ENCODE peak calls at places on chromosomes 3 and 15, in seven cellular contexts. M is adrenal gland, J is glutamatergic neuron, I is left lung, T is IMR-90, L is GM20000, S is testis. O is an unnamed sample.

GRCh38 chr3:26484140-26484539 is 138.4 kb upstream of the LRRC3B start:
- DNase-seq in I (no peak), S (no peak), T (no peak), M (no peak), L (no peak), J (peak), O (no peak)

GRCh38 chr3:197430961-197431910 is 124.5 kb downstream of the BDH1 start:
- DNase-seq in L (no peak), J (no peak), I (no peak), M (no peak), T (peak), S (no peak), O (no peak)

GRCh38 chr3:79598594-79598993 is 169.2 kb downstream of the ROBO1 start:
- DNase-seq in J (no peak), L (no peak), I (no peak), S (no peak), M (no peak), T (no peak), O (no peak)

GRCh38 chr3:148794357-148794756 is 33.3 kb upstream of the CPB1 start:
- DNase-seq in L (no peak), S (no peak), M (no peak), T (no peak), J (no peak), I (no peak), O (no peak)

GRCh38 chr3:47588053-47588452 is 9.4 kb upstream of the CSPG5 start:
- DNase-seq in J (no peak), T (no peak), I (no peak), M (no peak), S (no peak), L (no peak), O (no peak)

GRCh38 chr3:4828279-4829030 is 150.8 kb upstream of the BHLHE40 start:
- DNase-seq in M (no peak), J (no peak), T (peak), L (peak), I (peak), S (peak), O (no peak)

GRCh38 chr3:123244128-123244527 is 42.4 kb downstream of the SEC22A start:
- DNase-seq in S (no peak), J (no peak), I (no peak), T (no peak), L (no peak), M (no peak), O (no peak)

GRCh38 chr3:43389388-43390254 is 103.3 kb downstream of the SNRK start:
- DNase-seq in J (no peak), I (peak), S (no peak), T (peak), L (no peak), M (no peak), O (no peak)

GRCh38 chr3:188881954-188882641 is 289.7 kb upstream of the TPRG1 start:
- DNase-seq in T (peak), S (no peak), L (no peak), M (no peak), I (no peak), J (no peak), O (no peak)

GRCh38 chr15:69792823-69793222 is 304.9 kb downstream of the TLE3 start:
- DNase-seq in S (no peak), J (no peak), L (no peak), T (no peak), I (no peak), M (no peak), O (no peak)

GRCh38 chr3:122533931-122534334 is 19.2 kb upstream of the KPNA1 start:
- DNase-seq in I (no peak), T (peak), M (peak), S (no peak), L (peak), J (no peak), O (peak)

GRCh38 chr3:36373084-36373483 is 7.2 kb upstream of the STAC start:
- DNase-seq in I (no peak), S (no peak), J (no peak), T (peak), L (no peak), M (peak), O (no peak)

GRCh38 chr15:94110476-94111130 is 120.8 kb upstream of the MCTP2 start:
- DNase-seq in I (no peak), J (no peak), L (no peak), M (no peak), S (no peak), T (no peak), O (no peak)

GRCh38 chr15:42228036-42228435 is 19.9 kb upstream of the VPS39 start:
- DNase-seq in L (no peak), M (no peak), J (no peak), I (no peak), S (no peak), T (no peak), O (no peak)

GRCh38 chr15:50676799-50677483 is 9.7 kb downstream of the TRPM7 start:
- DNase-seq in L (no peak), T (peak), M (no peak), J (no peak), S (no peak), I (no peak), O (no peak)

GRCh38 chr3:114510201-114510600 is 216.4 kb downstream of the TIGIT start:
- DNase-seq in S (no peak), J (no peak), I (no peak), L (no peak), M (no peak), T (no peak), O (no peak)

GRCh38 chr3:157353657-157354056 is 83.0 kb upstream of the PTX3 start:
- DNase-seq in T (no peak), M (no peak), J (no peak), L (no peak), I (no peak), S (no peak), O (no peak)

GRCh38 chr3:133444071-133444774 is 44.4 kb downstream of the BFSP2 start:
- DNase-seq in L (no peak), J (no peak), S (no peak), T (peak), M (no peak), I (no peak), O (no peak)

GRCh38 chr3:36892457-36893136 is 52.3 kb downstream of the TRANK1 start:
- DNase-seq in T (no peak), M (no peak), L (no peak), S (no peak), I (no peak), J (no peak), O (no peak)

GRCh38 chr15:37585966-37586656 is 348.3 kb upstream of the TMCO5A start:
- DNase-seq in S (no peak), L (no peak), M (no peak), T (peak), I (no peak), J (no peak), O (no peak)

GRCh38 chr3:33277193-33277882 is at the start of gene FBXL2:
- DNase-seq in S (peak), J (peak), L (peak), M (peak), T (peak), I (peak), O (peak)

GRCh38 chr15:66845266-66845785 is 143.3 kb downstream of the SMAD6 start:
- DNase-seq in M (no peak), I (no peak), T (no peak), J (no peak), S (no peak), L (no peak), O (no peak)

GRCh38 chr3:66723231-66723630 is 222.4 kb upstream of the LRIG1 start:
- DNase-seq in I (no peak), L (no peak), T (peak), M (no peak), S (no peak), J (no peak), O (no peak)

GRCh38 chr3:169522595-169523529 is 140.7 kb downstream of the MECOM start:
- DNase-seq in I (no peak), L (no peak), S (no peak), J (no peak), M (no peak), T (no peak), O (no peak)

GRCh38 chr3:183388213-183388612 is 40.2 kb downstream of the MCF2L2 start:
- DNase-seq in S (no peak), L (no peak), J (no peak), M (no peak), I (no peak), T (no peak), O (no peak)

GRCh38 chr3:194484614-194485013 is 2.2 kb downstream of the ATP13A3 start:
- DNase-seq in L (no peak), S (no peak), I (no peak), J (no peak), T (no peak), M (no peak), O (no peak)

GRCh38 chr3:129612350-129613204 is 6.1 kb upstream of the PLXND1 start:
- DNase-seq in I (no peak), J (peak), L (no peak), M (no peak), S (no peak), T (peak), O (no peak)

GRCh38 chr15:89178307-89178977 is 42.9 kb downstream of the RLBP1 start:
- DNase-seq in T (no peak), L (no peak), S (no peak), I (no peak), M (no peak), J (no peak), O (no peak)

GRCh38 chr15:51155906-51156305 is 61.2 kb upstream of the TNFAIP8L3 start:
- DNase-seq in L (no peak), T (no peak), J (no peak), I (no peak), S (no peak), M (no peak), O (no peak)

GRCh38 chr15:66746231-66746605 is 44.2 kb downstream of the SMAD6 start:
- DNase-seq in M (no peak), I (peak), S (no peak), J (no peak), T (no peak), L (no peak), O (no peak)

GRCh38 chr3:42349765-42350594 is 60.4 kb downstream of the LYZL4 start:
- DNase-seq in J (no peak), T (no peak), I (no peak), L (no peak), S (no peak), M (no peak), O (no peak)

GRCh38 chr3:160754371-160754854 is 1.6 kb upstream of the PPM1L start:
- DNase-seq in L (peak), J (peak), S (peak), I (peak), T (peak), M (peak), O (peak)

GRCh38 chr3:69033470-69033869 is 18.7 kb downstream of the TMF1 start:
- DNase-seq in T (peak), S (no peak), J (no peak), M (no peak), I (no peak), L (no peak), O (no peak)

GRCh38 chr3:151318313-151318712 is 1.7 kb upstream of the GPR87 start:
- DNase-seq in I (no peak), L (no peak), T (peak), M (no peak), J (no peak), S (no peak), O (no peak)

GRCh38 chr3:174438501-174439156 is 420.5 kb upstream of the NAALADL2 start:
- DNase-seq in M (no peak), S (no peak), I (no peak), L (no peak), J (no peak), T (no peak), O (no peak)

GRCh38 chr3:64717411-64717810 is 29.6 kb upstream of the ADAMTS9 start:
- DNase-seq in L (no peak), I (no peak), S (no peak), J (no peak), M (no peak), T (no peak), O (no peak)

GRCh38 chr3:146968204-146968651 is 363.1 kb upstream of the PLSCR5 start:
- DNase-seq in T (peak), L (no peak), J (no peak), M (no peak), S (no peak), I (no peak), O (no peak)

GRCh38 chr15:85120351-85121113 is 138.9 kb downstream of the PDE8A start:
- DNase-seq in T (no peak), I (no peak), L (no peak), J (no peak), S (no peak), M (no peak), O (no peak)

GRCh38 chr15:85649372-85649771 is 145.4 kb downstream of the KLHL25 start:
- DNase-seq in J (no peak), S (no peak), L (peak), T (peak), I (no peak), M (no peak), O (no peak)

GRCh38 chr3:142366434-142366833 is 81.4 kb downstream of the XRN1 start:
- DNase-seq in I (no peak), M (no peak), L (no peak), S (no peak), J (no peak), T (no peak), O (no peak)
- TF ChIP-seq CTCF in I (no peak), M (no peak), L (no peak), S (no peak), J (peak), T (no peak), O (no peak)

GRCh38 chr15:34358367-34358766 is 8.6 kb downstream of the LPCAT4 start:
- DNase-seq in M (no peak), J (no peak), I (no peak), S (no peak), T (no peak), L (no peak), O (no peak)
- TF ChIP-seq CTCF in M (no peak), J (no peak), I (no peak), S (no peak), T (peak), L (no peak), O (no peak)

DNA sequence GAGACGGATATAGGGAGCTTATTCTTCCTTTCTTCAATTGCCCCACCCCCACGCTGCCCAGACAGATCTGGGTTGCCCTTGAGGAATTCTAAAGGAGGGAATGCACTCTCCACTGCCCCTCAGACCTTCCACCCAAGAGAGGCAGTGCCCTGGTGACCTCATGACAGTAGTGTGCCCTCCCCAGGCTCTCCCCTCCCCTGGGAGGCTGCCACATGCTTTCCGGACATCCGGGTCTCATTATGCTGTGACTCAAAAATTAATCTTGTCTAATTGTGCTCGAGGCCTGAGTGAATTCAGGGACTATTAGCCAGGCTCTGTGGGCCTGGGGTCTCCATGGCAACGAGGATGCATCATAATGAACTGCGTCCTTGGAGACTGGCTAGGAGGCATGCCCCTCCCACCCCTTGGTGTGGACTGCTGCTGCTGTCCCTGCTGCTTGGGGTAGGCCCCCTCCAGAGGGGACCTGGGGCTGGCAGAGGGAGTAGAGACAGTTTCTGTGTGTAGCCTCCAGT is 20.8 kb downstream of the CORO2B start:
- DNase-seq in I (no peak), T (peak), J (peak), S (peak), M (peak), L (no peak), O (no peak)
- TF ChIP-seq CTCF in I (no peak), T (no peak), J (no peak), S (no peak), M (no peak), L (no peak), O (no peak)

GRCh38 chr3:46496745-46497555 is 826 bp upstream of the RTP3 start:
- DNase-seq in S (no peak), J (peak), M (no peak), T (peak), I (no peak), L (peak), O (no peak)
- TF ChIP-seq CTCF in S (no peak), J (peak), M (no peak), T (peak), I (no peak), L (peak), O (no peak)

DNA sequence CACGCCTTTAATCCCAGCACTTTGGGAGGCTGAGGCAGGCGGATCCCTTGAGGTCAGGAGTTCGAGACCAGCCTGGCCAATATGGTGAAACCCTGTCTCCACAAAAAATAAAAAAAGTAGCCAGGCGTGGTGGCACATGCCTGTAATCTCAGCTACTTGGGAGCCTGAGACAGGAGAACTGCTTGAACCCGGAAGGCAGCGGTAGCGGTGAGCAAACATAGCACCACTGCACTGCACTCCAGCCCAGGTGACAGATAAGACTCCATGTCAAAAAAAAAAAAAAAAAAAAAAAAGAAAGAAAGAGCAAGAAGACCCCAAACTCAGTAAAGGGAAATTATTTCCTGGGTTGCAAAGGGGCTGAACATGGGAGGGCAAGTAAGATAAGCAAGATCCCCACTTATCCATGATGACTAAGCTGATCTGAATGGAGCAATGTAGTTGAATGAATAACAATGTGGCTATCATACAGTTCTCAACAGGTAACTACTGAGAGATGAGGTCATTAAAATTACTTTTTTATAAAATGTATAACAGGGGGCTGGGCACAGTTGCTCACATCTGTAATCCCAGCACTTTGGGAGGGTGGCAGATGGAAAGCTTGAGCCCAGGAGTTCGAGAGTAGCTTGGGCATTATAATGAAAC is 46.0 kb downstream of the RBM15B start:
- DNase-seq in T (no peak), I (no peak), M (no peak), S (no peak), L (no peak), J (no peak), O (no peak)
- TF ChIP-seq CTCF in T (no peak), I (no peak), M (no peak), S (no peak), L (no peak), J (no peak), O (no peak)

GRCh38 chr15:52728899-52729298 is 49.7 kb upstream of the ATOSA start:
- DNase-seq in J (no peak), M (no peak), T (peak), I (no peak), L (no peak), S (no peak), O (no peak)

GRCh38 chr15:52730163-52730562 is 51.0 kb upstream of the ATOSA start:
- DNase-seq in M (no peak), I (no peak), L (no peak), S (no peak), J (no peak), T (peak), O (no peak)

GRCh38 chr15:52731732-52732470 is 52.7 kb upstream of the ATOSA start:
- DNase-seq in T (no peak), M (no peak), J (no peak), S (no peak), L (no peak), I (no peak), O (no peak)

GRCh38 chr15:52731004-52731403 is 51.8 kb upstream of the ATOSA start:
- DNase-seq in L (no peak), J (no peak), S (no peak), I (no peak), T (no peak), M (no peak), O (no peak)

GRCh38 chr15:52730594-52730993 is 51.4 kb upstream of the ATOSA start:
- DNase-seq in T (no peak), S (no peak), J (no peak), L (no peak), I (no peak), M (no peak), O (no peak)
- TF ChIP-seq CTCF in T (no peak), S (no peak), J (no peak), L (no peak), I (no peak), M (no peak), O (no peak)

GRCh38 chr3:73192036-73192738 is 130.7 kb downstream of the EBLN2 start:
- DNase-seq in I (no peak), T (no peak), M (no peak), S (no peak), J (peak), L (no peak), O (no peak)
- TF ChIP-seq CTCF in I (no peak), T (peak), M (no peak), S (no peak), J (peak), L (no peak), O (no peak)

DNA sequence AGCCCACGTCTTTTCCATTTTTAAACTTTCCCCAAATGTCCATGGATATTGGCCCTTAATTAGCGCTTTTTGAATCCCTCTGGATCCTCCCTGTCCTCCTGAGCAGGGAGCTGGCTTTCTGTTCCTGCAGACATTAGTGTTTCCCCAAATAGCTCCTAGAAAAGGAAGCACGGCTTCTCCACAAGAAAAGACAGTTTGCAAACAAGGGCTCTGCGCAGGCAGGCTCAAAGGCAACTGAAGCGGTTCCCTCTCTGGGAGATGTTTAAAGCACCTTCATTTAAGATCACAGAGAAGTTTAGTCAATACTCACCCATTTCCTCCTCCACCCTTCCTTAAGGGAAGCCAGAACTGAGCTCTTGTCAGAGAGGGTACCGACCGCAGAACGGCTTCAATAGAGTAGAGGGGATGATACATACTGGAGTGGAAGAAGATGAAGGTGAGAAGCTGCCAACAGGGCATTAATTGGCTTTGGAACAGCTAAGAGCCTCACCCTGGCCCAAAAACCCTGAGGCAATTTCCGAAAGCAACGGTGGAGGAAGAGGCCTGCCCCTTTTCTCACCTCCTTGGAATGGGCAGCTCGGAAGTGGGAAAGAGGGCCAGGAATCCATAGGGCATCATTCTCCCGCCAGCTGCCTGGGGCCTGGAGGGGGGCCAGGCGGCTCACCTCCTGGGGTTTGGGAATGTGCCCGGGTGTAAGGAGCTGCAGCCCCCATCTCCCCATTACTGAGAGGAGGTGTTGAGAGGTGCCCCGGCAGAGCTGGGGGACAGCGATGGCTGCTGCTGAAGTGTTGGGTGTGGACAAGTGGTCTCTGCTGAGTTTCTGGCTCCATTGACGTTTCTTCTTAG is 4.9 kb upstream of the EPHB3 start:
- DNase-seq in I (no peak), J (no peak), S (no peak), M (no peak), T (no peak), L (no peak), O (no peak)
- TF ChIP-seq CTCF in I (no peak), J (no peak), S (no peak), M (no peak), T (no peak), L (no peak), O (no peak)